ENCODE peak calls at places on chromosomes 7 and 10, in nine cellular contexts. V, R, I, J, T, K, S, Q and H are unnamed samples.

GRCh38 chr10:50600831-50601466 is 22.8 kb downstream of the SGMS1 start:
- DNase-seq in J (no peak), R (no peak), T (no peak), S (no peak), I (no peak), V (no peak), Q (no peak), K (no peak), H (no peak)

GRCh38 chr7:44893710-44894135 is 8.4 kb upstream of the PURB start:
- DNase-seq in J (no peak), Q (no peak), R (no peak), T (no peak), K (no peak), I (no peak), V (no peak), S (no peak), H (no peak)

GRCh38 chr10:108362306-108362705 is 1197.8 kb upstream of the SORCS1 start:
- DNase-seq in I (no peak), J (no peak), T (no peak), Q (no peak), R (no peak), S (no peak), K (no peak), V (no peak), H (no peak)

GRCh38 chr7:7861211-7861633 is 107.4 kb upstream of the GLCCI1 start:
- DNase-seq in T (no peak), R (no peak), Q (no peak), I (no peak), K (no peak), S (peak; percentile 5), V (no peak), J (no peak), H (peak; percentile 84)

GRCh38 chr7:27933691-27934565 is 194.0 kb downstream of the TAX1BP1 start:
- DNase-seq in V (no peak), S (no peak), R (no peak), Q (no peak), J (no peak), K (no peak), T (no peak), I (no peak), H (no peak)

GRCh38 chr7:2476776-2477446 is 713 bp upstream of the GRIFIN start:
- DNase-seq in S (no peak), T (no peak), Q (no peak), I (no peak), R (peak; percentile 59), K (no peak), J (no peak), V (no peak), H (no peak)

GRCh38 chr7:88668591-88668990 is 90.9 kb upstream of the ZNF804B start:
- DNase-seq in Q (no peak), V (no peak), K (no peak), J (no peak), I (no peak), T (no peak), S (no peak), R (no peak), H (no peak)

GRCh38 chr10:97850446-97850845 is 803 bp downstream of the GOLGA7B start:
- DNase-seq in V (no peak), T (no peak), S (peak; percentile 43), R (no peak), K (no peak), Q (no peak), J (no peak), I (no peak), H (no peak)

GRCh38 chr7:83655951-83656556 is 7.1 kb upstream of the SEMA3E start:
- DNase-seq in K (no peak), J (no peak), Q (no peak), S (peak; percentile 65), T (no peak), R (no peak), I (peak; percentile 29), V (no peak), H (peak; percentile 37)

GRCh38 chr10:18472977-18473376 is 178.4 kb downstream of the NSUN6 start:
- DNase-seq in Q (no peak), I (no peak), V (no peak), S (peak; percentile 23), T (no peak), R (no peak), J (no peak), K (no peak), H (peak; percentile 5)

GRCh38 chr10:33262871-33263270 is 71.6 kb downstream of the NRP1 start:
- DNase-seq in J (no peak), T (no peak), K (no peak), Q (no peak), V (no peak), S (no peak), I (no peak), R (no peak), H (no peak)

GRCh38 chr7:73483171-73483570 is 38.9 kb downstream of the BAZ1B start:
- DNase-seq in R (no peak), V (no peak), I (no peak), J (no peak), Q (no peak), K (no peak), T (no peak), S (no peak), H (no peak)

GRCh38 chr10:116097239-116097751 is 175.7 kb downstream of the GFRA1 start:
- DNase-seq in V (no peak), T (no peak), J (no peak), I (no peak), Q (no peak), S (no peak), K (no peak), R (no peak), H (no peak)

GRCh38 chr7:25656071-25656470 is 427.8 kb upstream of the NPVF start:
- DNase-seq in R (no peak), K (no peak), V (no peak), T (no peak), Q (no peak), S (no peak), J (no peak), I (no peak), H (no peak)

GRCh38 chr10:128096486-128097199 is 29.6 kb downstream of the MKI67 start:
- DNase-seq in I (no peak), K (no peak), R (no peak), Q (no peak), T (no peak), J (no peak), V (no peak), S (no peak), H (no peak)

DNA sequence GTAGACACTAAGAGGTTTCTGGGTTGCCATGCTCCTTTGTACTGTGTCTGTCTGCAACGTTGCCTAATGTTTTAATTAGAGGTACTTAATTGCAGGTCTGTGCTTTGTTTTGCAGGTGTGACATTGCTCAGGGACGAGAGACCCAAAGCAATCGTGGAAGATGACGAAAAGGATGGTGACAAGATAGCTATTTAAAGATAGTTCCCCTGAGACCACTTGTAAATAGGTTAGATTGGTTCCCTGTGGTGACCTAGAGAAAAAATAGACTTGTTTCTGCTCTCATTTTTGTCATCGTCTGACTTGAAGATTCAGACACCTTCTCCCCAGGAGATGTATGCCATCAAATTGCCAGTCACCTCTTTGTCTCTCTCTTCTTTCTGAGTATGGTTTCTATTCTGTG is 20.1 kb downstream of the PPP1R17 start:
- DNase-seq in V (no peak), I (no peak), T (no peak), S (no peak), Q (no peak), K (no peak), R (no peak), J (no peak), H (no peak)
- H3K27ac ChIP-seq in V (no peak overlapping the region), I (no peak overlapping the region), T (no peak overlapping the region), S (no peak overlapping the region), Q (no peak overlapping the region), K (no peak overlapping the region), R (no peak overlapping the region), J (no peak overlapping the region), H (no peak overlapping the region)

GRCh38 chr10:3238115-3238871 is 65.7 kb upstream of the PITRM1 start:
- DNase-seq in K (no peak), S (no peak), R (no peak), Q (no peak), T (no peak), J (no peak), I (no peak), V (no peak), H (no peak)

GRCh38 chr10:3239920-3240909 is 67.6 kb upstream of the PITRM1 start:
- DNase-seq in R (no peak), I (no peak), K (no peak), T (no peak), V (no peak), J (no peak), S (no peak), Q (no peak), H (no peak)

GRCh38 chr10:3241128-3242057 is 68.8 kb upstream of the PITRM1 start:
- DNase-seq in J (no peak), T (no peak), S (no peak), K (no peak), R (no peak), V (no peak), I (no peak), Q (no peak), H (no peak)

GRCh38 chr10:3237530-3237929 is 64.9 kb upstream of the PITRM1 start:
- DNase-seq in V (no peak), Q (no peak), R (no peak), I (no peak), K (no peak), S (no peak), T (no peak), J (no peak), H (no peak)

GRCh38 chr10:3239066-3239919 is 66.7 kb upstream of the PITRM1 start:
- DNase-seq in V (peak; percentile 77), R (no peak), I (peak; percentile 13), Q (peak; percentile 79), J (peak; percentile 72), K (peak; percentile 79), S (peak; percentile 74), T (peak; percentile 77), H (peak; percentile 64)
- TF ChIP-seq CTCF in V (peak; percentile 95), R (peak; percentile 90), I (peak; percentile 21), Q (peak; percentile 96), J (peak; percentile 84), K (peak; percentile 81), S (peak; percentile 96), T (peak; percentile 94), H (peak; percentile 89)

DNA sequence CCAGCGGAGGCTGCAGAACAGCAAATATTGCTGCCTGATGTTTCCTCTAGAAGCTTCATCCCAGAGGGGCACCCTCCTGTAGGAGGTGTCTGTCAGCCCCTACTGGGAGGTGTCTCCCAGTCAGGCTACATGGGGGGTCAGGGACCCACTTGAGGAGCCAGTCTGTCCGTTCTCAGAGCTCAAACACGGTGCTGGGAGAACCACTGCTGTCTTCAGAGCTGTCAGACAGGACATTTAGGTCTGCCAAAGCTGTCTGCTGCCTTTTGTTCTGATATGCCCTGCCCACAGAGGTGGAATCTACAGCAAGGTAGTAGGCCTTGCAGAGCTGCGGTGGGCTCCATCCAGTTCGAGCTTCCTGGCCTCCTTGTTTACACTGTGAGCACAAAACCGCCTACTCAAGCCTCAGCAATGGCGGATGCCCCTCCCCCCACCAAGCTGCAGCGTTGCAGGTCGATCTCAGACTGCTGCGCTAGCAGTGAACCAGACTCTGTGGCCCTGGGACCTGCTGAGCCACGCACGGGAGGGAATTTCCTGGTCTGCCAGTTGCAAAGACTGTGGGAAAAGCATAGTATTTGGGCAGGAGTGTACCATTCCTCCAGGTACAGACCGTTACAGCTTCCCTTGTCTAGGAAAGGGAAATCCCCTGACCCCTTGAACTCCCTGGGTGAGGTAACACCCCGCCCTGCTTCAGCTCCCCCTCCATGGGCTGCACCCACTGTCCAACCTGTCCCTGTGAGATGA is 17.7 kb upstream of the MINDY3 start:
- DNase-seq in R (no peak), J (no peak), I (no peak), Q (no peak), T (no peak), V (no peak), S (no peak), K (no peak), H (no peak)
- H3K27ac ChIP-seq in R (no peak overlapping the region), J (no peak overlapping the region), I (no peak overlapping the region), Q (no peak overlapping the region), T (no peak overlapping the region), V (no peak overlapping the region), S (no peak overlapping the region), K (no peak overlapping the region), H (no peak overlapping the region)

GRCh38 chr7:142301923-142302550 is 44.2 kb upstream of the PRSS58 start:
- DNase-seq in R (no peak), K (no peak), I (peak; percentile 46), T (no peak), V (no peak), S (no peak), J (no peak), Q (no peak), H (peak; percentile 13)
- TF ChIP-seq CTCF in R (peak; percentile 63), K (no peak), I (peak; percentile 71), T (no peak), V (peak; percentile 41), S (peak; percentile 40), J (peak; percentile 24), Q (no peak), H (peak; percentile 62)